ENCODE peak calls at places on chromosome 16, in nine cellular contexts. Y, R, E, Q, G, V, T, M and C are unnamed samples.
A peak's percentile ranks its signal among the peaks of the same experiment; 100 is the strongest.

GRCh38 chr16:50933257-50933656 is 191.4 kb downstream of the CYLD start:
- DNase-seq in E (no peak), Q (no peak), R (no peak), G (no peak), V (no peak), Y (no peak), M (no peak), T (no peak), C (no peak)

GRCh38 chr16:59591480-59591879 is 857.4 kb upstream of the GOT2 start:
- DNase-seq in Q (peak; percentile 32), E (no peak), M (no peak), G (no peak), T (no peak), V (no peak), R (no peak), Y (no peak), C (no peak)

GRCh38 chr16:49592507-49593422 is 219.2 kb downstream of the C16orf78 start:
- DNase-seq in M (no peak), Y (peak; percentile 42), E (peak; percentile 30), R (no peak), V (peak; percentile 44), G (peak; percentile 42), Q (peak; percentile 17), T (no peak), C (peak; percentile 45)

GRCh38 chr16:50657251-50657650 is 23.9 kb downstream of the SNX20 start:
- DNase-seq in Y (no peak), Q (no peak), E (no peak), G (no peak), R (no peak), T (no peak), M (no peak), V (no peak), C (no peak)

GRCh38 chr16:57985204-57986121 is 14.5 kb upstream of the CNGB1 start:
- DNase-seq in T (no peak), V (peak; percentile 14), G (peak; percentile 63), R (no peak), Y (no peak), E (no peak), M (peak; percentile 43), Q (no peak), C (no peak)

GRCh38 chr16:81626181-81626674 is 152.9 kb upstream of the PLCG2 start:
- DNase-seq in M (no peak), Y (no peak), T (no peak), E (no peak), V (no peak), Q (peak; percentile 25), R (no peak), G (no peak), C (no peak)

GRCh38 chr16:68070811-68071546 is 14.2 kb upstream of the NFATC3 start:
- DNase-seq in G (peak; percentile 42), Q (no peak), R (no peak), E (no peak), Y (peak; percentile 34), V (no peak), M (no peak), T (no peak), C (no peak)

GRCh38 chr16:18958621-18959578 is 24.8 kb upstream of the TMC7 start:
- DNase-seq in R (no peak), G (no peak), Y (no peak), Q (no peak), M (no peak), V (peak; percentile 61), T (no peak), E (no peak), C (no peak)

GRCh38 chr16:31487720-31488629 is 5.1 kb downstream of the SLC5A2 start:
- DNase-seq in Q (peak; percentile 60), T (peak; percentile 39), V (peak; percentile 70), G (peak; percentile 84), R (peak; percentile 47), M (peak; percentile 88), Y (peak; percentile 79), E (peak; percentile 75), C (peak; percentile 78)

GRCh38 chr16:86791287-86792074 is 213.1 kb downstream of the FOXL1 start:
- DNase-seq in Y (no peak), Q (no peak), M (no peak), R (no peak), V (no peak), T (no peak), E (no peak), G (no peak), C (no peak)

GRCh38 chr16:29819506-29819905 is 756 bp upstream of the MVP start:
- DNase-seq in Q (no peak), T (no peak), Y (no peak), G (no peak), V (no peak), E (no peak), R (no peak), M (no peak), C (no peak)

GRCh38 chr16:86630471-86630870 is 52.1 kb downstream of the FOXL1 start:
- DNase-seq in M (no peak), V (no peak), R (no peak), Q (peak; percentile 22), G (no peak), Y (no peak), T (no peak), E (no peak), C (no peak)

GRCh38 chr16:83967091-83967490 is 953 bp upstream of the NECAB2 start:
- DNase-seq in E (no peak), V (no peak), M (no peak), R (no peak), G (no peak), Q (no peak), T (no peak), Y (no peak), C (no peak)

GRCh38 chr16:85731179-85731578 is 19.7 kb downstream of the C16orf74 start:
- DNase-seq in M (no peak), Y (no peak), Q (no peak), R (no peak), E (no peak), V (no peak), T (no peak), G (no peak), C (no peak)

GRCh38 chr16:14309906-14310305 is 238.8 kb downstream of the MRTFB start:
- DNase-seq in E (no peak), R (no peak), Q (peak; percentile 68), V (no peak), Y (no peak), T (no peak), M (no peak), G (no peak), C (no peak)
- H3K4me1 ChIP-seq in E (peaks cover 23% of the 10 kb centered on the region), R (peaks cover 50% of the 10 kb centered on the region), Q (peaks cover 58% of the 10 kb centered on the region), V (peaks cover 18% of the 10 kb centered on the region), Y (no peaks in the 10 kb centered on the region), T (peaks cover 14% of the 10 kb centered on the region), M (peaks cover 11% of the 10 kb centered on the region), G (peaks cover 36% of the 10 kb centered on the region), C (peaks cover 34% of the 10 kb centered on the region)

GRCh38 chr16:22220714-22221113 is 14.6 kb downstream of the EEF2K start:
- DNase-seq in E (peak; percentile 55), Y (no peak), M (no peak), T (peak; percentile 16), G (no peak), V (no peak), Q (no peak), R (peak; percentile 46), C (no peak)
- H3K27ac ChIP-seq in E (peak overlapping the region; percentile 42), Y (no peak overlapping the region), M (peak overlapping the region; percentile 44), T (peak overlapping the region; percentile 65), G (no peak overlapping the region), V (peak overlapping the region; percentile 38), Q (no peak overlapping the region), R (peak overlapping the region; percentile 53), C (no peak overlapping the region)

DNA sequence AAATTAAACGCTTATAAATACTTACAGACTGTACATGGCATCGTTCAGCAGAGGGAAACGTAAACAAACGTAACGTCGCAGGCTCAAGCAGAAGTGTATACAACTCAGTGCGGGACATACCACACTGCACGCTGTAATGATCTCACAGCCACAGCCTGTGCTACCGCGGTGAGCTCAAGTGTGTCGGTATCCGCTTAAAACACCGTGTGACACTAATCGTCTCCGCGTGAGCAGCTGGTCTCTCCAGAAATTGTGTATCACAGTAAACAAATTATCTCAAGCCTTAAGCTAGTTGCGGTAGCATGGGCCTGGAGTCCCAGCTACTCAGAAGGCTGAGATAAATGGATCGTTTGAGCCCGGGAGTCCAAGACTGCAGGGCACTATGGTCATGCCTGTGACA is 115.3 kb downstream of the ANKRD11 start:
- DNase-seq in E (no peak), T (no peak), Q (peak; percentile 34), R (no peak), V (no peak), M (no peak), G (no peak), Y (no peak), C (no peak)
- H3K4me1 ChIP-seq in E (peaks cover 40% of the 10 kb centered on the region), T (no peaks in the 10 kb centered on the region), Q (peaks cover 27% of the 10 kb centered on the region), R (peaks cover 65% of the 10 kb centered on the region), V (peaks cover 40% of the 10 kb centered on the region), M (peaks cover 27% of the 10 kb centered on the region), G (peaks cover 74% of the 10 kb centered on the region), Y (peaks cover 27% of the 10 kb centered on the region), C (peaks cover 54% of the 10 kb centered on the region)

GRCh38 chr16:11272921-11273720 is at the start of gene PRM3:
- DNase-seq in Q (no peak), G (no peak), T (no peak), V (no peak), M (no peak), E (no peak), Y (no peak), R (no peak), C (no peak)

GRCh38 chr16:11273721-11274324 is 394 bp upstream of the PRM3 start:
- DNase-seq in M (no peak), T (no peak), E (no peak), V (no peak), R (no peak), Y (no peak), Q (no peak), G (no peak), C (no peak)

GRCh38 chr16:11272484-11272883 is 945 bp downstream of the PRM3 start:
- DNase-seq in E (no peak), V (no peak), Y (no peak), Q (no peak), M (no peak), G (no peak), T (no peak), R (no peak), C (no peak)

GRCh38 chr16:11270602-11271162 is 1.6 kb upstream of the TNP2 start:
- DNase-seq in E (no peak), R (no peak), Q (no peak), T (no peak), M (no peak), Y (no peak), V (no peak), G (no peak), C (no peak)

DNA sequence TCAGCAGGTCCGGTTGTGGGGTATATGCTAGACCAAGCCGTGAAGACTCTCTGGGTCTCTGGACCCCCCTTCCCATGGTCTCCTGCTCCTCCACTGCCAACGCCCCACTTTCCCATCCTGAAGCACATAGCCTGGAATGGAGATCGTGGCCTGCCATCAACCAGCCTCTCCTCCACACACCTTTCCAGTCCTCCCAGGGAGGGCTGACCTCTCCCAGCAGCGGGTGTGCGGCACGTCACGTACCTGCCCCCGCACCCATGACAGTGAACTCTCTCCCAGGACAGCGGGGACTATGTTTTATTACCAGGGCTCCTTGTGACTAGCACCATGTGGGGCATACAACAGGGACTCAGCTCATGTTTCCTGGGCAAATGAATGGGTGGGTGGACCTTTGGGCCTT is 1.8 kb downstream of the PRM3 start:
- DNase-seq in R (no peak), Q (no peak), V (no peak), M (no peak), G (no peak), E (no peak), Y (no peak), T (no peak), C (no peak)
- H3K27ac ChIP-seq in R (no peak overlapping the region), Q (no peak overlapping the region), V (no peak overlapping the region), M (no peak overlapping the region), G (no peak overlapping the region), E (no peak overlapping the region), Y (no peak overlapping the region), T (no peak overlapping the region), C (no peak overlapping the region)